ENCODE peak calls at places on chromosomes 2 and 18, in seven cellular contexts. One of them, this sample, is unnamed.

GRCh38 chr2:230842473-230842872 is 22.3 kb upstream of the ITM2C start:
- DNase-seq in neural progenitor cell: no peak
- DNase-seq in MM.1S: no peak
- DNase-seq in uterus: no peak
- DNase-seq in GM06990: no peak
- DNase-seq in brain microvascular endothelial cell: no peak
- DNase-seq in CD8-positive, alpha-beta T cell: no peak
- DNase-seq in this sample: no peak

GRCh38 chr2:110858135-110858737 is 125.9 kb downstream of the ACOXL start:
- DNase-seq in neural progenitor cell: no peak
- DNase-seq in brain microvascular endothelial cell: no peak
- DNase-seq in GM06990: peak
- DNase-seq in MM.1S: peak
- DNase-seq in uterus: no peak
- DNase-seq in CD8-positive, alpha-beta T cell: peak
- DNase-seq in this sample: no peak

GRCh38 chr2:72937356-72937669 is 20.0 kb downstream of the EMX1 start:
- DNase-seq in MM.1S: no peak
- DNase-seq in neural progenitor cell: no peak
- DNase-seq in GM06990: no peak
- DNase-seq in CD8-positive, alpha-beta T cell: no peak
- DNase-seq in brain microvascular endothelial cell: no peak
- DNase-seq in uterus: no peak
- DNase-seq in this sample: no peak

GRCh38 chr18:70337139-70337972 is 48.5 kb downstream of the SOCS6 start:
- DNase-seq in brain microvascular endothelial cell: peak
- DNase-seq in GM06990: no peak
- DNase-seq in CD8-positive, alpha-beta T cell: no peak
- DNase-seq in neural progenitor cell: peak
- DNase-seq in uterus: no peak
- DNase-seq in MM.1S: peak
- DNase-seq in this sample: peak

GRCh38 chr2:230899287-230899686 is 25.8 kb downstream of the GPR55 start:
- DNase-seq in neural progenitor cell: peak
- DNase-seq in CD8-positive, alpha-beta T cell: no peak
- DNase-seq in brain microvascular endothelial cell: no peak
- DNase-seq in MM.1S: no peak
- DNase-seq in uterus: no peak
- DNase-seq in GM06990: no peak
- DNase-seq in this sample: no peak

GRCh38 chr2:69168950-69169695 is 156.1 kb downstream of the ANTXR1 start:
- DNase-seq in CD8-positive, alpha-beta T cell: no peak
- DNase-seq in GM06990: no peak
- DNase-seq in uterus: no peak
- DNase-seq in MM.1S: no peak
- DNase-seq in neural progenitor cell: no peak
- DNase-seq in brain microvascular endothelial cell: no peak
- DNase-seq in this sample: no peak

GRCh38 chr2:127508621-127509034 is 17.7 kb downstream of the IWS1 start:
- DNase-seq in CD8-positive, alpha-beta T cell: no peak
- DNase-seq in neural progenitor cell: no peak
- DNase-seq in MM.1S: no peak
- DNase-seq in brain microvascular endothelial cell: peak
- DNase-seq in uterus: peak
- DNase-seq in GM06990: no peak
- DNase-seq in this sample: peak

GRCh38 chr2:183951636-183952035 is 646.7 kb upstream of the ZNF804A start:
- DNase-seq in GM06990: no peak
- DNase-seq in uterus: no peak
- DNase-seq in CD8-positive, alpha-beta T cell: no peak
- DNase-seq in neural progenitor cell: no peak
- DNase-seq in brain microvascular endothelial cell: no peak
- DNase-seq in MM.1S: no peak
- DNase-seq in this sample: no peak

GRCh38 chr2:217711236-217711635 is 291.6 kb downstream of the TNS1 start:
- DNase-seq in uterus: no peak
- DNase-seq in brain microvascular endothelial cell: peak
- DNase-seq in neural progenitor cell: no peak
- DNase-seq in CD8-positive, alpha-beta T cell: no peak
- DNase-seq in GM06990: no peak
- DNase-seq in MM.1S: no peak
- DNase-seq in this sample: peak

GRCh38 chr18:22856870-22857269 is 76.3 kb upstream of the RBBP8 start:
- DNase-seq in GM06990: no peak
- DNase-seq in CD8-positive, alpha-beta T cell: no peak
- DNase-seq in brain microvascular endothelial cell: no peak
- DNase-seq in MM.1S: no peak
- DNase-seq in uterus: no peak
- DNase-seq in neural progenitor cell: peak
- DNase-seq in this sample: no peak

GRCh38 chr2:205849136-205849535 is 166.8 kb downstream of the NRP2 start:
- DNase-seq in uterus: no peak
- DNase-seq in neural progenitor cell: no peak
- DNase-seq in CD8-positive, alpha-beta T cell: no peak
- DNase-seq in MM.1S: no peak
- DNase-seq in brain microvascular endothelial cell: no peak
- DNase-seq in GM06990: no peak
- DNase-seq in this sample: no peak

GRCh38 chr2:172220111-172220510 is 117.4 kb upstream of the DLX2 start:
- DNase-seq in MM.1S: no peak
- DNase-seq in CD8-positive, alpha-beta T cell: no peak
- DNase-seq in uterus: no peak
- DNase-seq in neural progenitor cell: no peak
- DNase-seq in brain microvascular endothelial cell: no peak
- DNase-seq in GM06990: no peak
- DNase-seq in this sample: no peak

GRCh38 chr2:236047886-236048540 is 120.2 kb downstream of the GBX2 start:
- DNase-seq in uterus: no peak
- DNase-seq in CD8-positive, alpha-beta T cell: no peak
- DNase-seq in MM.1S: no peak
- DNase-seq in GM06990: no peak
- DNase-seq in neural progenitor cell: no peak
- DNase-seq in brain microvascular endothelial cell: no peak
- DNase-seq in this sample: no peak
- TF ChIP-seq CTCF in uterus: no peak
- TF ChIP-seq CTCF in CD8-positive, alpha-beta T cell: no peak
- TF ChIP-seq CTCF in MM.1S: no peak
- TF ChIP-seq CTCF in GM06990: no peak
- TF ChIP-seq CTCF in neural progenitor cell: no peak
- TF ChIP-seq CTCF in brain microvascular endothelial cell: no peak
- TF ChIP-seq CTCF in this sample: no peak

GRCh38 chr18:5239447-5239846 is 42.4 kb upstream of the AKAIN1 start:
- DNase-seq in GM06990: no peak
- DNase-seq in CD8-positive, alpha-beta T cell: no peak
- DNase-seq in brain microvascular endothelial cell: no peak
- DNase-seq in neural progenitor cell: no peak
- DNase-seq in uterus: no peak
- DNase-seq in MM.1S: no peak
- DNase-seq in this sample: no peak

GRCh38 chr18:5238371-5238758 is 41.3 kb upstream of the AKAIN1 start:
- DNase-seq in CD8-positive, alpha-beta T cell: peak
- DNase-seq in neural progenitor cell: peak
- DNase-seq in GM06990: no peak
- DNase-seq in brain microvascular endothelial cell: peak
- DNase-seq in uterus: no peak
- DNase-seq in MM.1S: peak
- DNase-seq in this sample: no peak

GRCh38 chr18:5237083-5237722 is 40.1 kb upstream of the AKAIN1 start:
- DNase-seq in MM.1S: peak
- DNase-seq in GM06990: no peak
- DNase-seq in uterus: no peak
- DNase-seq in CD8-positive, alpha-beta T cell: no peak
- DNase-seq in brain microvascular endothelial cell: no peak
- DNase-seq in neural progenitor cell: no peak
- DNase-seq in this sample: no peak

GRCh38 chr18:5237723-5238370 is 40.8 kb upstream of the AKAIN1 start:
- DNase-seq in uterus: peak
- DNase-seq in neural progenitor cell: peak
- DNase-seq in brain microvascular endothelial cell: peak
- DNase-seq in CD8-positive, alpha-beta T cell: peak
- DNase-seq in MM.1S: peak
- DNase-seq in GM06990: peak
- DNase-seq in this sample: peak
- TF ChIP-seq CTCF in uterus: peak
- TF ChIP-seq CTCF in neural progenitor cell: peak
- TF ChIP-seq CTCF in brain microvascular endothelial cell: peak
- TF ChIP-seq CTCF in CD8-positive, alpha-beta T cell: no peak
- TF ChIP-seq CTCF in MM.1S: no peak
- TF ChIP-seq CTCF in GM06990: no peak
- TF ChIP-seq CTCF in this sample: peak

GRCh38 chr2:65880451-65880850 is 448.1 kb upstream of the SPRED2 start:
- DNase-seq in MM.1S: no peak
- DNase-seq in GM06990: no peak
- DNase-seq in brain microvascular endothelial cell: no peak
- DNase-seq in CD8-positive, alpha-beta T cell: no peak
- DNase-seq in neural progenitor cell: no peak
- DNase-seq in uterus: no peak
- DNase-seq in this sample: no peak

DNA sequence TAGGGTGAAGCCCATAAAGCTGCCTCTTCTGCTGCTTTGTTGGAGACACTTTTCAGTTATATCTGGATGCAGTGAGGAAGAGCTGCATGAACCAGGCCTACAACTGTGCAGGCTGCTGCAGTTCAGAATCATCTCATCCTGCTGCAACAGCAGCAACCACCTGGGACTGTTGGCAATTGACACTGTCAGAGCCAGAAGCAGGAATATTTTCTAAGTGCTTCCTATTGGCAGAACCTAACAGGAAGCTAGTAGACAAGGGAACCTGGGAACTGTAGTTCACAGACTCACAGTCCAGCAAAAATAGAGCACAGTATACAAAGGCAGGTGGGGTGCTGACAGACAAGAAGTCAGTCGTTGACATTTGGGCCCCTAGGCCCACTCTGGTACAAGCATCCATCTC is 452.9 kb upstream of the SPRED2 start:
- DNase-seq in uterus: no peak
- DNase-seq in GM06990: no peak
- DNase-seq in MM.1S: no peak
- DNase-seq in neural progenitor cell: no peak
- DNase-seq in CD8-positive, alpha-beta T cell: no peak
- DNase-seq in brain microvascular endothelial cell: no peak
- DNase-seq in this sample: no peak
- TF ChIP-seq CTCF in uterus: no peak
- TF ChIP-seq CTCF in GM06990: no peak
- TF ChIP-seq CTCF in MM.1S: no peak
- TF ChIP-seq CTCF in neural progenitor cell: no peak
- TF ChIP-seq CTCF in CD8-positive, alpha-beta T cell: no peak
- TF ChIP-seq CTCF in brain microvascular endothelial cell: no peak
- TF ChIP-seq CTCF in this sample: no peak

GRCh38 chr2:194822657-194823056 is 834.4 kb upstream of the SLC39A10 start:
- DNase-seq in CD8-positive, alpha-beta T cell: no peak
- DNase-seq in neural progenitor cell: no peak
- DNase-seq in MM.1S: no peak
- DNase-seq in GM06990: no peak
- DNase-seq in brain microvascular endothelial cell: no peak
- DNase-seq in uterus: no peak
- DNase-seq in this sample: no peak

GRCh38 chr2:194815475-194815874 is 841.6 kb upstream of the SLC39A10 start:
- DNase-seq in uterus: no peak
- DNase-seq in neural progenitor cell: no peak
- DNase-seq in GM06990: no peak
- DNase-seq in brain microvascular endothelial cell: no peak
- DNase-seq in MM.1S: no peak
- DNase-seq in CD8-positive, alpha-beta T cell: no peak
- DNase-seq in this sample: no peak

GRCh38 chr2:194824450-194824849 is 832.6 kb upstream of the SLC39A10 start:
- DNase-seq in brain microvascular endothelial cell: no peak
- DNase-seq in uterus: no peak
- DNase-seq in GM06990: no peak
- DNase-seq in neural progenitor cell: no peak
- DNase-seq in MM.1S: no peak
- DNase-seq in CD8-positive, alpha-beta T cell: no peak
- DNase-seq in this sample: no peak

GRCh38 chr2:194822097-194822496 is 834.9 kb upstream of the SLC39A10 start:
- DNase-seq in brain microvascular endothelial cell: no peak
- DNase-seq in uterus: no peak
- DNase-seq in neural progenitor cell: no peak
- DNase-seq in GM06990: no peak
- DNase-seq in MM.1S: no peak
- DNase-seq in CD8-positive, alpha-beta T cell: no peak
- DNase-seq in this sample: no peak

GRCh38 chr2:194819367-194819766 is 837.7 kb upstream of the SLC39A10 start:
- DNase-seq in brain microvascular endothelial cell: no peak
- DNase-seq in neural progenitor cell: peak
- DNase-seq in CD8-positive, alpha-beta T cell: no peak
- DNase-seq in GM06990: no peak
- DNase-seq in uterus: no peak
- DNase-seq in MM.1S: peak
- DNase-seq in this sample: no peak
- TF ChIP-seq CTCF in brain microvascular endothelial cell: peak
- TF ChIP-seq CTCF in neural progenitor cell: peak
- TF ChIP-seq CTCF in CD8-positive, alpha-beta T cell: no peak
- TF ChIP-seq CTCF in GM06990: no peak
- TF ChIP-seq CTCF in uterus: no peak
- TF ChIP-seq CTCF in MM.1S: peak
- TF ChIP-seq CTCF in this sample: no peak

GRCh38 chr2:23449413-23449812 is 64.4 kb downstream of the KLHL29 start:
- DNase-seq in brain microvascular endothelial cell: no peak
- DNase-seq in CD8-positive, alpha-beta T cell: no peak
- DNase-seq in uterus: no peak
- DNase-seq in neural progenitor cell: no peak
- DNase-seq in MM.1S: no peak
- DNase-seq in GM06990: peak
- DNase-seq in this sample: no peak
- TF ChIP-seq CTCF in brain microvascular endothelial cell: no peak
- TF ChIP-seq CTCF in CD8-positive, alpha-beta T cell: no peak
- TF ChIP-seq CTCF in uterus: no peak
- TF ChIP-seq CTCF in neural progenitor cell: no peak
- TF ChIP-seq CTCF in MM.1S: no peak
- TF ChIP-seq CTCF in GM06990: no peak
- TF ChIP-seq CTCF in this sample: no peak